ENCODE peak calls at places on chromosomes 4 and X, in ten cellular contexts. R, A, W, B, T, E, Q, H, Z and N are unnamed samples.

GRCh38 chr4:60865238-60865637 is 334.9 kb upstream of the ADGRL3 start:
- DNase-seq in R (peak; percentile 21), A (peak; percentile 15), W (no peak), B (no peak), T (no peak), E (no peak), Q (no peak), H (peak; percentile 5), Z (no peak), N (no peak)

GRCh38 chr4:113468165-113469022 is 293.1 kb downstream of the CAMK2D start:
- DNase-seq in R (peak; percentile 100), A (peak; percentile 100), W (peak; percentile 82), B (no peak), T (peak; percentile 92), E (peak; percentile 61), Q (no peak), H (peak; percentile 98), Z (peak; percentile 88), N (no peak)

GRCh38 chr4:101356928-101357327 is 9.6 kb upstream of the PPP3CA start:
- DNase-seq in R (peak; percentile 88), A (peak; percentile 81), W (no peak), B (no peak), T (no peak), E (peak; percentile 55), Q (no peak), H (peak; percentile 86), Z (peak; percentile 43), N (no peak)

GRCh38 chr4:173370477-173371291 is at the start of gene SAP30:
- DNase-seq in R (peak; percentile 99), A (peak; percentile 99), W (peak; percentile 98), B (peak; percentile 98), T (peak; percentile 99), E (peak; percentile 91), Q (peak; percentile 95), H (peak; percentile 98), Z (peak; percentile 99), N (peak; percentile 92)

GRCh38 chr4:6538586-6538985 is 36.4 kb upstream of the MAN2B2 start:
- DNase-seq in R (no peak), A (no peak), W (no peak), B (no peak), T (no peak), E (no peak), Q (no peak), H (no peak), Z (no peak), N (no peak)

GRCh38 chr4:101103381-101104142 is 243.8 kb downstream of the PPP3CA start:
- DNase-seq in R (peak; percentile 34), A (peak; percentile 64), W (no peak), B (no peak), T (no peak), E (no peak), Q (peak; percentile 11), H (no peak), Z (no peak), N (no peak)

GRCh38 chr4:8035371-8035780 is 95.7 kb upstream of the AFAP1 start:
- DNase-seq in R (peak; percentile 40), A (peak; percentile 41), W (no peak), B (no peak), T (no peak), E (no peak), Q (no peak), H (no peak), Z (no peak), N (no peak)

GRCh38 chrX:70087857-70088256 is 25.6 kb downstream of the OTUD6A start:
- DNase-seq in R (peak; percentile 57), A (peak; percentile 64), W (peak; percentile 4), B (no peak), T (no peak), E (peak; percentile 14), Q (no peak), H (peak; percentile 33), Z (no peak), N (no peak)

GRCh38 chr4:46931981-46932380 is 22.9 kb upstream of the COX7B2 start:
- DNase-seq in R (peak; percentile 64), A (peak; percentile 76), W (peak; percentile 6), B (peak; percentile 49), T (no peak), E (peak; percentile 30), Q (peak; percentile 15), H (peak; percentile 59), Z (no peak), N (no peak)

GRCh38 chr4:46934731-46935130 is 25.7 kb upstream of the COX7B2 start:
- DNase-seq in R (no peak), A (no peak), W (no peak), B (no peak), T (no peak), E (no peak), Q (no peak), H (no peak), Z (no peak), N (no peak)

GRCh38 chr4:46933686-46934085 is 24.6 kb upstream of the COX7B2 start:
- DNase-seq in R (no peak), A (no peak), W (no peak), B (no peak), T (no peak), E (no peak), Q (no peak), H (no peak), Z (no peak), N (no peak)

DNA sequence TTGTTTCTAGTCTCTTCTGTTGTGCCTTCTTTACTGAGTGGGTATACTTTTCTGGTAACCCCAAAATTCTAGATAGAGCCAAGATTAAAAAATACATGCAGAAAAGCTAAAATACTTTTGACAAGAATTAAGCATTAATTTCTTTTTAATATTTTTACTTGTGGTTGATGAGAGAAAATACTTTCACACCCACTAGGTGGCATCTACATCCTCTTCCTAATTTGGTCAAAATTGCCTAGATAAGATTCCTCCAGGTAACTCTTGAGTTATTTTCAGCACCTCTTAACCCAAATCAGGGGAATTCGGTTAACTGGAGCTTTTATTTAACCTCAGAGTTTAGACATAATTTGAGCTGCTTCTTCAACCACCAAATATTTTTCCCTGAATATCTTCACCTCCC is 28.4 kb upstream of the COX7B2 start:
- DNase-seq in R (peak; percentile 18), A (peak; percentile 34), W (no peak), B (no peak), T (no peak), E (no peak), Q (no peak), H (peak; percentile 22), Z (no peak), N (no peak)
- TF ChIP-seq CTCF in R (peak; percentile 32), A (peak; percentile 35), W (no peak), B (peak; percentile 50), T (no peak), E (no peak), Q (no peak), H (no peak), Z (no peak), N (no peak)

GRCh38 chrX:17801431-17801830 is 59.7 kb downstream of the RAI2 start:
- DNase-seq in R (no peak), A (no peak), W (no peak), B (no peak), T (no peak), E (no peak), Q (no peak), H (no peak), Z (no peak), N (no peak)

GRCh38 chrX:17802756-17803155 is 58.3 kb downstream of the RAI2 start:
- DNase-seq in R (no peak), A (no peak), W (no peak), B (no peak), T (no peak), E (no peak), Q (no peak), H (no peak), Z (no peak), N (no peak)

GRCh38 chrX:17809273-17809672 is 51.8 kb downstream of the RAI2 start:
- DNase-seq in R (no peak), A (no peak), W (no peak), B (no peak), T (no peak), E (no peak), Q (no peak), H (no peak), Z (no peak), N (no peak)

GRCh38 chrX:17803449-17803848 is 57.6 kb downstream of the RAI2 start:
- DNase-seq in R (no peak), A (no peak), W (no peak), B (no peak), T (no peak), E (no peak), Q (no peak), H (no peak), Z (no peak), N (no peak)

DNA sequence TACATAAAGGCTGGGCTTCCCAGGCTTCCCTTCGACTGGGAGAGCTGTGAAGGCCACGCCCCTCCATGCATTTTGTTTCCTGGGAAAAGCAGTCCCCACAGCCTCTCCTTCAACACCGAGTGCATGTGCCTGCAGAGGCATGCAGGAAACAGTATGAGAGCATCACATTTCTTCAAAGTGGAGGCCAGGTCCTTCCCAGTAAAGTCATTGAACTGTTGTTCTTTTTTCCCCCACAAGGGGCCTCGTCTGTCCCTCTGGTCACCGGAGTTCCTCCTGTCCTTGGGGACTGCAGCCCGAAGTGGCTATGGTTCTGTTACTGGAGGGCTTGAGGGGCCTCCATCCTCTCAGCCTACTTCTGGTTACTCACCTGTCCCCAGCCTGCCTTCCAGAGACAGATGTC is 56.0 kb downstream of the RAI2 start:
- DNase-seq in R (no peak), A (no peak), W (no peak), B (no peak), T (no peak), E (no peak), Q (no peak), H (no peak), Z (no peak), N (no peak)
- TF ChIP-seq CTCF in R (no peak), A (no peak), W (no peak), B (peak; percentile 16), T (no peak), E (peak; percentile 12), Q (no peak), H (no peak), Z (no peak), N (peak; percentile 30)

DNA sequence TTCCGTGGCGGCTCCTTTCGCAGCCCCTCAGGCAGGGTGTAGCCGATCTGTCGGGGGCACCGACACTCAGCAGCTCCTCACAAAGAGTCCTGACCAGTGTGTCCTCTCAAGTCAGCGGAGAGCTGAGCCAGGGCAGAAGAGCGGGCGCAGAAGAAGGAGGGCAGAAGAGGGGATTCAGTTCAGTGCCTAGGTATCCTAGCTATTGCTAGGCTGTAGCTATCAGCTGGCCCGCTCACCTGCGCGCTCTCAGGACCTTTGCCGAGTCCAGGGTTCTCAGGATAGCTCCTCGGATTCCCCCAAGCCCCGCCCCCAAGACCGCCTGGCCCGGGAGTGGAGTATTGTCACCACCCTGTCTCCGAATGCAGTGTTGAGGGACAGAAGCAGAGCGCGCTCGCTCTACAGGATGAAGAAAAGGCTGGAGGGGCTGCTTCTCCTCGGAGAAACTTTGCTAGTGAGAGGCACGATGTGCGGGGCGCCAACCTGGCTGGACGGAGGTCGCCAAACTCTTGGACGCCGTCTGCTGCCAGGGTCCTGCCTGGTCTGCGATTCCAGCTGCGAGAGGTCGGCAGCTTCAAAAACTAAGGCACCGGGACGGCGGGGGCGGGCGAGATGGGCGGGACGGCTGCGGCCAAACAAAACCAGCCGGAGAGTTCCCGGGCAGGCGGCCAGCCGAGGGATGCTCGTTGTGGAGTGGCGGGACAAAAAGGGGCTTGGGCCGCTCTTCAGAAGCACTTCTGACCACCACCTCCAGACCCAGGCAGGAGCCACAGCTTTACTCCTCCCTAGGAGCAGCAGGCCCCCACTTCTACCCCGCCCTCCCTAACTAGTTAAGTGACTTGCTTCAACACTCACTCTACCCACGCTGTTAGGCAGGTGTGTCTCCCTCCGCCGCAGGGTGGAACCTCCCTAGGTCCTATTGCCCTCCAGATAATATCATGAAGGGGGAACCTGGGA is at the start of gene XKRX:
- DNase-seq in R (no peak), A (no peak), W (peak; percentile 4), B (peak; percentile 33), T (peak; percentile 19), E (peak; percentile 53), Q (peak; percentile 40), H (peak; percentile 47), Z (peak; percentile 78), N (peak; percentile 35)
- TF ChIP-seq CTCF in R (no peak), A (no peak), W (no peak), B (no peak), T (no peak), E (no peak), Q (no peak), H (no peak), Z (no peak), N (no peak)

DNA sequence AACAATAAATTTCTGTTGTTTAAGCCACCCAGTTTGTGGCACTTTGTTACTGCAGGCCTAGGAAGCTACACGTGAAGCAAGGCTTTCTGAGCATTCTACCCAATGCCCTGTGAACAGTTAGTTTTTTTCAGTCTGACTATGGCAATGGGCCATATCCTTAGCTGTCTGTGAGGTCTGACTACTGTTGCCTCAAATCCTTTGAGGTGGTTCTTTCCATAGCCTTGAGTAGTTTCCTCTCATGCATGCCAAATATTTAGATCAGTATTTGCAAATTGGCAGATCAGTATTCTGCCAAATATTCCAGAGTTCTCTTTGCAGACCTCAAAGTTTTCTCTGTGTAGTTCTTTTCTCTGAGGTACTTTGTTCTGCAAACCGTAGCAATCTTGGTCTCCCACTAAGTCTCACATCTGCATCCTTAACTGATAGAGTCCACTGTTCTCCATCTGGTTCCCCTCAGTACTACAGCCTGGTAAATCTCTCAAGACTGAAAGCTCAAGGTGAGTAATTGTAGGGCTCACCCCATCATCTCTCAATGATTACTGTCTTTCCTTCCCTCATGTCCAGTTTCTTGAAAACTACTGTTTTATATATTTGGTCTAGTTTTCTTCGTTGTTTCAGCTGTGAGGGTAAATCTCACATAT is 984.9 kb upstream of the INTU start:
- DNase-seq in R (peak; percentile 26), A (peak; percentile 17), W (no peak), B (no peak), T (no peak), E (no peak), Q (no peak), H (no peak), Z (no peak), N (no peak)
- TF ChIP-seq CTCF in R (no peak), A (no peak), W (no peak), B (no peak), T (no peak), E (no peak), Q (no peak), H (no peak), Z (no peak), N (no peak)